ENCODE peak calls at places on chromosomes 2 and 18, in ten cellular contexts. One of them, this sample, is unnamed.
A peak's percentile ranks its signal among the peaks of the same experiment; 100 is the strongest.

GRCh38 chr2:231935815-231936214 is 9.6 kb upstream of the NPPC start:
- DNase-seq in bronchial epithelial cell: no peak
- DNase-seq in AG09309: no peak
- DNase-seq in HuH-7: no peak
- DNase-seq in AG08396: no peak
- DNase-seq in effector CD4-positive, alpha-beta T cell: no peak
- DNase-seq in T follicular helper cell: no peak
- DNase-seq in stimulated activated CD4-positive, alpha-beta T cell treated with anti-CD3 and anti-CD28 coated beads, TNF-alpha, amount 100 ng/mL, for 4 hours: no peak
- DNase-seq in mesendoderm: no peak
- DNase-seq in left ventricle myocardium superior: no peak
- DNase-seq in this sample: no peak

GRCh38 chr18:48943333-48943732 is 7.4 kb downstream of the SMAD7 start:
- DNase-seq in AG09309: no peak
- DNase-seq in effector CD4-positive, alpha-beta T cell: no peak
- DNase-seq in left ventricle myocardium superior: no peak
- DNase-seq in HuH-7: no peak
- DNase-seq in mesendoderm: no peak
- DNase-seq in bronchial epithelial cell: no peak
- DNase-seq in T follicular helper cell: no peak
- DNase-seq in stimulated activated CD4-positive, alpha-beta T cell treated with anti-CD3 and anti-CD28 coated beads, TNF-alpha, amount 100 ng/mL, for 4 hours: no peak
- DNase-seq in AG08396: no peak
- DNase-seq in this sample: no peak

GRCh38 chr2:121078869-121079268 is 206.1 kb downstream of the TFCP2L1 start:
- DNase-seq in HuH-7: no peak
- DNase-seq in T follicular helper cell: no peak
- DNase-seq in left ventricle myocardium superior: no peak
- DNase-seq in mesendoderm: no peak
- DNase-seq in AG09309: no peak
- DNase-seq in stimulated activated CD4-positive, alpha-beta T cell treated with anti-CD3 and anti-CD28 coated beads, TNF-alpha, amount 100 ng/mL, for 4 hours: no peak
- DNase-seq in effector CD4-positive, alpha-beta T cell: no peak
- DNase-seq in bronchial epithelial cell: no peak
- DNase-seq in AG08396: no peak
- DNase-seq in this sample: no peak

GRCh38 chr18:48328473-48329205 is 80.5 kb downstream of the ZBTB7C start:
- DNase-seq in left ventricle myocardium superior: no peak
- DNase-seq in effector CD4-positive, alpha-beta T cell: no peak
- DNase-seq in AG08396: no peak
- DNase-seq in bronchial epithelial cell: peak; percentile 71
- DNase-seq in AG09309: no peak
- DNase-seq in HuH-7: no peak
- DNase-seq in stimulated activated CD4-positive, alpha-beta T cell treated with anti-CD3 and anti-CD28 coated beads, TNF-alpha, amount 100 ng/mL, for 4 hours: no peak
- DNase-seq in T follicular helper cell: no peak
- DNase-seq in mesendoderm: no peak
- DNase-seq in this sample: peak; percentile 32

GRCh38 chr2:144519934-144520717 is at the start of gene ZEB2:
- DNase-seq in AG09309: peak; percentile 72
- DNase-seq in mesendoderm: peak; percentile 83
- DNase-seq in AG08396: peak; percentile 54
- DNase-seq in left ventricle myocardium superior: peak; percentile 55
- DNase-seq in effector CD4-positive, alpha-beta T cell: peak; percentile 10
- DNase-seq in HuH-7: no peak
- DNase-seq in T follicular helper cell: no peak
- DNase-seq in bronchial epithelial cell: no peak
- DNase-seq in stimulated activated CD4-positive, alpha-beta T cell treated with anti-CD3 and anti-CD28 coated beads, TNF-alpha, amount 100 ng/mL, for 4 hours: no peak
- DNase-seq in this sample: peak; percentile 79

GRCh38 chr18:12995952-12996477 is 4.9 kb downstream of the CEP192 start:
- DNase-seq in mesendoderm: no peak
- DNase-seq in effector CD4-positive, alpha-beta T cell: no peak
- DNase-seq in T follicular helper cell: no peak
- DNase-seq in bronchial epithelial cell: no peak
- DNase-seq in HuH-7: no peak
- DNase-seq in stimulated activated CD4-positive, alpha-beta T cell treated with anti-CD3 and anti-CD28 coated beads, TNF-alpha, amount 100 ng/mL, for 4 hours: no peak
- DNase-seq in AG09309: no peak
- DNase-seq in left ventricle myocardium superior: no peak
- DNase-seq in AG08396: no peak
- DNase-seq in this sample: no peak

GRCh38 chr2:171836151-171836910 is 57.7 kb downstream of the SLC25A12 start:
- DNase-seq in mesendoderm: no peak
- DNase-seq in stimulated activated CD4-positive, alpha-beta T cell treated with anti-CD3 and anti-CD28 coated beads, TNF-alpha, amount 100 ng/mL, for 4 hours: no peak
- DNase-seq in bronchial epithelial cell: no peak
- DNase-seq in effector CD4-positive, alpha-beta T cell: no peak
- DNase-seq in HuH-7: no peak
- DNase-seq in left ventricle myocardium superior: no peak
- DNase-seq in AG09309: no peak
- DNase-seq in T follicular helper cell: no peak
- DNase-seq in AG08396: no peak
- DNase-seq in this sample: no peak

GRCh38 chr2:120223034-120223912 is at the start of gene TMEM185B:
- DNase-seq in T follicular helper cell: peak; percentile 85
- DNase-seq in AG08396: peak; percentile 99
- DNase-seq in HuH-7: peak; percentile 98
- DNase-seq in bronchial epithelial cell: peak; percentile 62
- DNase-seq in AG09309: no peak
- DNase-seq in mesendoderm: peak; percentile 89
- DNase-seq in stimulated activated CD4-positive, alpha-beta T cell treated with anti-CD3 and anti-CD28 coated beads, TNF-alpha, amount 100 ng/mL, for 4 hours: peak; percentile 92
- DNase-seq in left ventricle myocardium superior: peak; percentile 94
- DNase-seq in effector CD4-positive, alpha-beta T cell: peak; percentile 83
- DNase-seq in this sample: peak; percentile 93

GRCh38 chr2:127526940-127527804 is 883 bp upstream of the IWS1 start:
- DNase-seq in effector CD4-positive, alpha-beta T cell: peak; percentile 2
- DNase-seq in bronchial epithelial cell: peak; percentile 88
- DNase-seq in left ventricle myocardium superior: no peak
- DNase-seq in AG08396: no peak
- DNase-seq in mesendoderm: peak; percentile 70
- DNase-seq in AG09309: no peak
- DNase-seq in T follicular helper cell: no peak
- DNase-seq in stimulated activated CD4-positive, alpha-beta T cell treated with anti-CD3 and anti-CD28 coated beads, TNF-alpha, amount 100 ng/mL, for 4 hours: no peak
- DNase-seq in HuH-7: peak; percentile 68
- DNase-seq in this sample: peak; percentile 63

GRCh38 chr2:2114745-2115245 is 216.3 kb downstream of the MYT1L start:
- DNase-seq in left ventricle myocardium superior: no peak
- DNase-seq in effector CD4-positive, alpha-beta T cell: no peak
- DNase-seq in mesendoderm: no peak
- DNase-seq in AG08396: no peak
- DNase-seq in T follicular helper cell: no peak
- DNase-seq in AG09309: no peak
- DNase-seq in stimulated activated CD4-positive, alpha-beta T cell treated with anti-CD3 and anti-CD28 coated beads, TNF-alpha, amount 100 ng/mL, for 4 hours: no peak
- DNase-seq in bronchial epithelial cell: no peak
- DNase-seq in HuH-7: no peak
- DNase-seq in this sample: no peak

GRCh38 chr18:75167759-75168211 is 41.2 kb downstream of the PTGR3 start:
- DNase-seq in left ventricle myocardium superior: peak; percentile 45
- DNase-seq in effector CD4-positive, alpha-beta T cell: no peak
- DNase-seq in AG09309: no peak
- DNase-seq in T follicular helper cell: no peak
- DNase-seq in AG08396: no peak
- DNase-seq in stimulated activated CD4-positive, alpha-beta T cell treated with anti-CD3 and anti-CD28 coated beads, TNF-alpha, amount 100 ng/mL, for 4 hours: no peak
- DNase-seq in HuH-7: no peak
- DNase-seq in mesendoderm: no peak
- DNase-seq in bronchial epithelial cell: no peak
- DNase-seq in this sample: no peak

GRCh38 chr2:30293303-30293912 is 62.1 kb downstream of the LBH start:
- DNase-seq in left ventricle myocardium superior: no peak
- DNase-seq in stimulated activated CD4-positive, alpha-beta T cell treated with anti-CD3 and anti-CD28 coated beads, TNF-alpha, amount 100 ng/mL, for 4 hours: no peak
- DNase-seq in bronchial epithelial cell: peak; percentile 97
- DNase-seq in AG09309: peak; percentile 77
- DNase-seq in T follicular helper cell: no peak
- DNase-seq in mesendoderm: peak; percentile 53
- DNase-seq in effector CD4-positive, alpha-beta T cell: no peak
- DNase-seq in HuH-7: no peak
- DNase-seq in AG08396: peak; percentile 53
- DNase-seq in this sample: no peak

This sample was measured in hepatocyte.